ENCODE peak calls at places on chromosomes 4 and X, in five cellular contexts. One of them, this sample, is unnamed.

GRCh38 chrX:115462406-115462805 is 98.6 kb upstream of the PLS3 start:
- DNase-seq in SK-N-SH: no peak
- DNase-seq in mammary epithelial cell: no peak
- DNase-seq in Karpas-422: no peak
- DNase-seq in NT2/D1: no peak
- DNase-seq in this sample: no peak

GRCh38 chr4:152748619-152749018 is 30.9 kb downstream of the TIGD4 start:
- DNase-seq in SK-N-SH: no peak
- DNase-seq in mammary epithelial cell: no peak
- DNase-seq in Karpas-422: no peak
- DNase-seq in NT2/D1: no peak
- DNase-seq in this sample: no peak

GRCh38 chr4:185792384-185793146 is 19.4 kb downstream of the SORBS2 start:
- DNase-seq in SK-N-SH: no peak
- DNase-seq in mammary epithelial cell: peak; percentile 85
- DNase-seq in Karpas-422: no peak
- DNase-seq in NT2/D1: no peak
- DNase-seq in this sample: peak; percentile 15

GRCh38 chr4:101102114-101102752 is 245.1 kb downstream of the PPP3CA start:
- DNase-seq in SK-N-SH: peak; percentile 27
- DNase-seq in mammary epithelial cell: peak; percentile 19
- DNase-seq in Karpas-422: no peak
- DNase-seq in NT2/D1: no peak
- DNase-seq in this sample: no peak

GRCh38 chr4:48064349-48064748 is 47.8 kb downstream of the NIPAL1 start:
- DNase-seq in SK-N-SH: no peak
- DNase-seq in mammary epithelial cell: no peak
- DNase-seq in Karpas-422: peak; percentile 38
- DNase-seq in NT2/D1: no peak
- DNase-seq in this sample: no peak

GRCh38 chr4:80732010-80732409 is 298.5 kb upstream of the BMP3 start:
- DNase-seq in SK-N-SH: no peak
- DNase-seq in mammary epithelial cell: peak; percentile 68
- DNase-seq in Karpas-422: no peak
- DNase-seq in NT2/D1: no peak
- DNase-seq in this sample: no peak

GRCh38 chr4:90057091-90057490 is 70.1 kb upstream of the CCSER1 start:
- DNase-seq in SK-N-SH: no peak
- DNase-seq in mammary epithelial cell: no peak
- DNase-seq in Karpas-422: no peak
- DNase-seq in NT2/D1: no peak
- DNase-seq in this sample: no peak

GRCh38 chr4:175536852-175537453 is 275.1 kb downstream of the GPM6A start:
- DNase-seq in SK-N-SH: peak; percentile 25
- DNase-seq in mammary epithelial cell: peak; percentile 54
- DNase-seq in Karpas-422: peak; percentile 75
- DNase-seq in NT2/D1: peak; percentile 36
- DNase-seq in this sample: peak; percentile 62

DNA sequence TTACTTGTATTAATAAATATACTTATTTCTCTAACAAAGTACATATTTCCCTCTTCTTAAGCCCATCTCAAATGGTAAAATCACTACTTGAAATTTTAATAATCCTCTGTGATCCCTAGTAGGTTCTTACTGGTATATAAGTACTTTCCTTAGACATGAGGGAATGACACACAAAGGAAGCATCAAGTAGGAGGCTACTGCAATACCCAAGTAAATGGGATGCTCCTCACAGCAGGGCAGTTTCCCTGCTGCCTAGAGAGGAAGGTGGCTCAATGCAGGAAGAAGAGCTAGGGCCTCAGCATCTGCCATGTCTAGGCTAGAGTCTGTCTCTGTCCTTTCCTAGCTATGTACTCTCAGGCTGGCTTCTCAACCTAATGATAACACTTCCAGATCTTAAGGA is 122.1 kb upstream of the DIPK2B start:
- DNase-seq in SK-N-SH: no peak
- DNase-seq in mammary epithelial cell: peak; percentile 46
- DNase-seq in Karpas-422: no peak
- DNase-seq in NT2/D1: peak; percentile 1
- DNase-seq in this sample: no peak
- H3K9ac ChIP-seq in SK-N-SH: peak overlapping the region; percentile 3
- H3K9ac ChIP-seq in mammary epithelial cell: no peak overlapping the region
- H3K9ac ChIP-seq in Karpas-422: no peak overlapping the region
- H3K9ac ChIP-seq in NT2/D1: no peak overlapping the region
- H3K9ac ChIP-seq in this sample: no peak overlapping the region

GRCh38 chr4:77505275-77505957 is 100.2 kb upstream of the CXCL13 start:
- DNase-seq in SK-N-SH: no peak
- DNase-seq in mammary epithelial cell: no peak
- DNase-seq in Karpas-422: no peak
- DNase-seq in NT2/D1: no peak
- DNase-seq in this sample: no peak

GRCh38 chr4:77501851-77502250 is 103.8 kb upstream of the CXCL13 start:
- DNase-seq in SK-N-SH: no peak
- DNase-seq in mammary epithelial cell: no peak
- DNase-seq in Karpas-422: no peak
- DNase-seq in NT2/D1: no peak
- DNase-seq in this sample: no peak

GRCh38 chr4:77504407-77504806 is 101.2 kb upstream of the CXCL13 start:
- DNase-seq in SK-N-SH: no peak
- DNase-seq in mammary epithelial cell: no peak
- DNase-seq in Karpas-422: no peak
- DNase-seq in NT2/D1: no peak
- DNase-seq in this sample: no peak

GRCh38 chr4:77510367-77510766 is 95.3 kb upstream of the CXCL13 start:
- DNase-seq in SK-N-SH: no peak
- DNase-seq in mammary epithelial cell: no peak
- DNase-seq in Karpas-422: no peak
- DNase-seq in NT2/D1: no peak
- DNase-seq in this sample: no peak

DNA sequence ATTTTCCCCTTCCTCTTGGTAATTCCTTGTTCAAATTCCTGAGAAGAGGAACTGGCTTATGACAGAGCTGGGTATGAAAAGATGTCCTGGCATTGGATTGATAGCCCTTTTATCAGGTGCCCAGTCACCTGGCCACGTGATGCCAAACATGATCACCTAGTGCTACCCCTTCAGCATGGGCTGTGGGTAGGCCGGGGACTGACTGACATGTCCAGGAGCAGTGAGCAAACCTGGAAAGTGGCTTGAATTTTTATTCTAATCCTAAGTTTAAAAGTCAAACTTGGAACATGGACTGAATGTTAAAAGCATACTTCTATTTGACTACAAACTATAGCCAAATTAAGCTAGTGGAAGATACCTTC is 99.7 kb upstream of the CXCL13 start:
- DNase-seq in SK-N-SH: no peak
- DNase-seq in mammary epithelial cell: no peak
- DNase-seq in Karpas-422: no peak
- DNase-seq in NT2/D1: no peak
- DNase-seq in this sample: no peak
- H3K9ac ChIP-seq in SK-N-SH: no peak overlapping the region
- H3K9ac ChIP-seq in mammary epithelial cell: no peak overlapping the region
- H3K9ac ChIP-seq in Karpas-422: no peak overlapping the region
- H3K9ac ChIP-seq in NT2/D1: no peak overlapping the region
- H3K9ac ChIP-seq in this sample: no peak overlapping the region

GRCh38 chrX:40145001-40145631 is 47.4 kb upstream of the BCOR start:
- DNase-seq in SK-N-SH: peak; percentile 73
- DNase-seq in mammary epithelial cell: no peak
- DNase-seq in Karpas-422: no peak
- DNase-seq in NT2/D1: no peak
- DNase-seq in this sample: peak; percentile 41
- H3K9ac ChIP-seq in SK-N-SH: peak overlapping the region; percentile 18
- H3K9ac ChIP-seq in mammary epithelial cell: no peak overlapping the region
- H3K9ac ChIP-seq in Karpas-422: no peak overlapping the region
- H3K9ac ChIP-seq in NT2/D1: peak overlapping the region; percentile 79
- H3K9ac ChIP-seq in this sample: no peak overlapping the region

GRCh38 chr4:158005021-158005420 is 167.8 kb downstream of the GASK1B start:
- DNase-seq in SK-N-SH: no peak
- DNase-seq in mammary epithelial cell: no peak
- DNase-seq in Karpas-422: no peak
- DNase-seq in NT2/D1: no peak
- DNase-seq in this sample: no peak
- H3K9ac ChIP-seq in SK-N-SH: no peak overlapping the region
- H3K9ac ChIP-seq in mammary epithelial cell: no peak overlapping the region
- H3K9ac ChIP-seq in Karpas-422: no peak overlapping the region
- H3K9ac ChIP-seq in NT2/D1: no peak overlapping the region
- H3K9ac ChIP-seq in this sample: no peak overlapping the region

GRCh38 chr4:33924239-33924638 is 2320.1 kb downstream of the ARAP2 start:
- DNase-seq in SK-N-SH: no peak
- DNase-seq in mammary epithelial cell: peak; percentile 32
- DNase-seq in Karpas-422: no peak
- DNase-seq in NT2/D1: no peak
- DNase-seq in this sample: peak; percentile 8
- H3K9ac ChIP-seq in SK-N-SH: no peak overlapping the region
- H3K9ac ChIP-seq in mammary epithelial cell: no peak overlapping the region
- H3K9ac ChIP-seq in Karpas-422: no peak overlapping the region
- H3K9ac ChIP-seq in NT2/D1: no peak overlapping the region
- H3K9ac ChIP-seq in this sample: no peak overlapping the region

DNA sequence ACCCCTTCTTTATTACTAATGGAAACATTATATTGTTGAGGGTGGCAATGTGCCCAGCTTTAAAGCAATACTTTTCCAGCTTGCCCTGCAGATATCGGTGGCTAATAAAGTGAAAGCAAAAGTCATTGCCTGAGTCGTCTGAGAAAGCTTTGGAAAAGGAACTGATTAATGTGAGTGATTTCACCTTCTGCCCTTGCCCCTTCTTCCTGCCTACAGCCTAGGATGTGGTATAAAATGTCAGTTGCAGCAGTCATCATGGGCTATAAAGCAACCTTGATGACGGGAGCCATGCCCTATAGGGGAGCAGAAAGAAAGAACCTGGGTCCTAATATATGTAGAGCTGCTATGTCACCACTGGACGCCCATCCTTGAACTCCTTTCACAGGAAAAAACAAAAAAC is 132.4 kb upstream of the USP9X start:
- DNase-seq in SK-N-SH: no peak
- DNase-seq in mammary epithelial cell: no peak
- DNase-seq in Karpas-422: no peak
- DNase-seq in NT2/D1: no peak
- DNase-seq in this sample: no peak
- H3K9ac ChIP-seq in SK-N-SH: no peak overlapping the region
- H3K9ac ChIP-seq in mammary epithelial cell: no peak overlapping the region
- H3K9ac ChIP-seq in Karpas-422: no peak overlapping the region
- H3K9ac ChIP-seq in NT2/D1: no peak overlapping the region
- H3K9ac ChIP-seq in this sample: no peak overlapping the region

DNA sequence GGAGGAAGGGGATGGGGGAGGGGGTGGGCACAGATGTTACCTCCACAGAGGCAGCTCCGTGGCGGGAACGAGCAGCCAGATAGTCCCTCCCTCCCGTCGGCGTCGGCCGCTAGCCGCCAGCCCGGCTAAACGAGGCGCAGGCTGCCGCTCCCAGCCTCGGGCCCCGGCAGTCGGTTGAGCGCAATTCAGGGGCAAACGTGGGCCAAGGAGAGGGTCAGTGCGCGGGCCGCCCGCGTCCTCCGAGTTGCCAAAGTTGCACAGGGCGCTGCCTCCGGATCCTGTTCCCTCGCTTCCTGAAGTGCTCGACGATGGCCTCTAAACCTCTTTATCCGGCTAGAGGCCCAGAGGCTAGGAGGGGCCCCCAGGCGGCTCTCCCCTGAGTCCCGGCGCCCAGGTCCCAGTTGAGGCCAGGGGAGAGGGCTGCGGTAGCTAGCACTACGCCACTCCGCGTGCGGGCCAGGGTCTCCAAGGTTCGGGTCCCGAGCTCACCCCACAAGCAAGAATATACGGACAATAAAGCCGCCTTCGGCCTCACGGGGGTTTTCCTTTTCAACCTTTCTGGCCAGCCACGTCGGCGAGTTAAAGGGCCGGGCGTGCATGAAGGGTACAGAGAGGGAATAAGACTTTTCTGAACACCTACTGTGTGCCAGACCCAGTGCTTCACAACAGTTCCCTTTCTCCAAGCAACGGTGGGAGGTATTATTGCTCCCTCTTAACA is 138.7 kb upstream of the ZIC3 start:
- DNase-seq in SK-N-SH: no peak
- DNase-seq in mammary epithelial cell: no peak
- DNase-seq in Karpas-422: no peak
- DNase-seq in NT2/D1: no peak
- DNase-seq in this sample: peak; percentile 59
- H3K9ac ChIP-seq in SK-N-SH: no peak overlapping the region
- H3K9ac ChIP-seq in mammary epithelial cell: no peak overlapping the region
- H3K9ac ChIP-seq in Karpas-422: no peak overlapping the region
- H3K9ac ChIP-seq in NT2/D1: no peak overlapping the region
- H3K9ac ChIP-seq in this sample: no peak overlapping the region

This sample was measured in neural progenitor cell.